ENCODE peak calls at places on chromosomes 11 and 22, in five cellular contexts. X, C, J, U and W are unnamed samples.
A peak's percentile ranks its signal among the peaks of the same experiment; 100 is the strongest.

GRCh38 chr11:100680070-100680469 is 7.0 kb upstream of the ARHGAP42 start:
- DNase-seq in X (no peak), C (no peak), J (no peak), U (no peak), W (no peak)

GRCh38 chr11:19735512-19735911 is 22.9 kb downstream of the NAV2 start:
- DNase-seq in X (no peak), C (no peak), J (no peak), U (peak; percentile 61), W (no peak)

GRCh38 chr22:23837911-23838685 is 708 bp downstream of the DERL3 start:
- DNase-seq in X (no peak), C (no peak), J (no peak), U (no peak), W (no peak)

GRCh38 chr22:40498454-40499186 is 128.2 kb downstream of the SGSM3 start:
- DNase-seq in X (no peak), C (no peak), J (no peak), U (peak; percentile 100), W (no peak)

GRCh38 chr11:66333896-66334604 is 2.2 kb downstream of the RIN1 start:
- DNase-seq in X (no peak), C (no peak), J (no peak), U (no peak), W (no peak)

GRCh38 chr11:130102457-130103249 is 33.0 kb downstream of the APLP2 start:
- DNase-seq in X (no peak), C (no peak), J (no peak), U (no peak), W (no peak)

GRCh38 chr22:35510481-35510934 is 30.1 kb upstream of the RASD2 start:
- DNase-seq in X (no peak), C (no peak), J (no peak), U (peak; percentile 30), W (no peak)

GRCh38 chr11:70502677-70503076 is 104.3 kb downstream of the CTTN start:
- DNase-seq in X (no peak), C (no peak), J (no peak), U (no peak), W (no peak)

GRCh38 chr11:47768090-47768620 is 1.0 kb upstream of the FNBP4 start:
- DNase-seq in X (no peak), C (peak; percentile 54), J (no peak), U (peak; percentile 68), W (no peak)

GRCh38 chr11:21564813-21565212 is 628.1 kb upstream of the ANO5 start:
- DNase-seq in X (no peak), C (no peak), J (no peak), U (peak; percentile 1), W (no peak)

GRCh38 chr22:50626314-50626855 is 1.6 kb downstream of the ARSA start:
- DNase-seq in X (no peak), C (no peak), J (no peak), U (no peak), W (no peak)

GRCh38 chr11:128399186-128399585 is 188.2 kb downstream of the ETS1 start:
- DNase-seq in X (no peak), C (no peak), J (no peak), U (peak; percentile 62), W (no peak)

GRCh38 chr11:6607190-6607635 is 3.6 kb downstream of the ILK start:
- DNase-seq in X (no peak), C (no peak), J (no peak), U (peak; percentile 65), W (peak; percentile 18)

GRCh38 chr11:71145988-71146824 is 106.2 kb downstream of the SHANK2 start:
- DNase-seq in X (no peak), C (no peak), J (no peak), U (no peak), W (no peak)

GRCh38 chr11:128905345-128906184 is 14.4 kb downstream of the KCNJ5 start:
- DNase-seq in X (peak; percentile 3), C (peak; percentile 49), J (peak; percentile 26), U (peak; percentile 56), W (peak; percentile 43)

GRCh38 chr22:29031236-29031982 is 30.2 kb downstream of the C22orf31 start:
- DNase-seq in X (no peak), C (no peak), J (no peak), U (peak; percentile 99), W (no peak)

GRCh38 chr11:47333886-47334443 is 18.5 kb downstream of the MYBPC3 start:
- DNase-seq in X (no peak), C (no peak), J (no peak), U (no peak), W (peak; percentile 18)

GRCh38 chr22:36226189-36226588 is 13.1 kb downstream of the APOL2 start:
- DNase-seq in X (no peak), C (no peak), J (no peak), U (no peak), W (no peak)

GRCh38 chr11:14021738-14022137 is 59.2 kb downstream of the SPON1 start:
- DNase-seq in X (no peak), C (no peak), J (no peak), U (no peak), W (no peak)

GRCh38 chr11:116579857-116580727 is 192.7 kb downstream of the BUD13 start:
- DNase-seq in X (no peak), C (no peak), J (no peak), U (no peak), W (no peak)

GRCh38 chr11:95569207-95569606 is 220.4 kb downstream of the FAM76B start:
- DNase-seq in X (no peak), C (no peak), J (no peak), U (no peak), W (no peak)

GRCh38 chr11:72405009-72405408 is 29.3 kb downstream of the CLPB start:
- DNase-seq in X (no peak), C (no peak), J (no peak), U (no peak), W (no peak)

GRCh38 chr11:122809861-122810260 is 28.4 kb upstream of the CRTAM start:
- DNase-seq in X (no peak), C (no peak), J (no peak), U (peak; percentile 50), W (no peak)

GRCh38 chr11:47254381-47254780 is 3.4 kb upstream of the NR1H3 start:
- DNase-seq in X (no peak), C (no peak), J (no peak), U (no peak), W (no peak)

DNA sequence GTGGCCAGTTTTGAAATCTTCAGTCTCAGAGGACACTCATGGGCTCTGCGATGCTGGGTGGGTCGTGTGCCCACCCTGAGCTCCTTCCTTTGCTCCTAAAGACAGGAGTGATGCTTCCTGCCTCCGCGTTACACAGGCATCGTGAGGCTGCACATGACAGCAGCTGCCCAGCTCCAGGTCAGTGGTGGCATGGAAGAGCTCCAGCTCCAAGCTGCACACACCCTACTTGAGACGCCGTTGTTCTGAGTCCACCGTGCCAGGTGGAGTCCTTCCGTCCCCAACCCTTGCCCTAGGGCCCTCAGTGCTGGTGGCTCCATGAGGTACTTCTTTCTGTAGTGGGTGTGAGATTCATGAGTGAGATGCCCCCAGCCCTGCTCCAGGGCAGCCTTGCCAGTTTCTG is 794.1 kb downstream of the BRD1 start:
- DNase-seq in X (no peak), C (no peak), J (no peak), U (no peak), W (no peak)
- H3K9me3 ChIP-seq in X (no peaks in the 10 kb centered on the region), C (no peaks in the 10 kb centered on the region), J (no peaks in the 10 kb centered on the region), U (no peaks in the 10 kb centered on the region), W (no peaks in the 10 kb centered on the region)

DNA sequence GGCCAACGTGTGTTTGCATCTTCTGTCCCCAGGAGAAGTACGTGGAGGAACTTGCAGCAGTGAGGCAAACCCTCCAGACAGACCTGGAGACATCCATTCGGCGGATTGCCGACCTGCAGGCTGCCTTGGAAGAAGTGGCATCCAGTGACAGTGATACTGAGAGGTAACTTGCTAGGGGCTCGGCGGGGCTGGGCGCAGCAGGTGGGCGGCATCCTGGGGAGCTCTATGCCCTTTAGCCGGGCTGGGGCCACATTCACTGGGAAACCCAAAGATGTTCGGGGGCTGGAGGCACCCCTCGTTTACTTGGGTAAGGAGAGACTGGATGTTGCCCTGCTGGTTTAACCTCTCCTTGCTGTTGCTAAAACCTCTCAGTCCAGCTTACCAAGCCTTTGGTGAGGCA is 176.9 kb upstream of the SEZ6L start:
- DNase-seq in X (no peak), C (no peak), J (no peak), U (no peak), W (no peak)
- H3K9me3 ChIP-seq in X (no peaks in the 10 kb centered on the region), C (no peaks in the 10 kb centered on the region), J (no peaks in the 10 kb centered on the region), U (no peaks in the 10 kb centered on the region), W (no peaks in the 10 kb centered on the region)

GRCh38 chr11:10396771-10397170 is 58.3 kb upstream of the AMPD3 start:
- DNase-seq in X (no peak), C (no peak), J (no peak), U (no peak), W (no peak)
- H3K9me3 ChIP-seq in X (no peaks in the 10 kb centered on the region), C (no peaks in the 10 kb centered on the region), J (no peaks in the 10 kb centered on the region), U (no peaks in the 10 kb centered on the region), W (no peaks in the 10 kb centered on the region)

GRCh38 chr11:12390687-12391110 is 13.3 kb downstream of the PARVA start:
- DNase-seq in X (no peak), C (no peak), J (no peak), U (peak; percentile 58), W (no peak)
- H3K9me3 ChIP-seq in X (no peaks in the 10 kb centered on the region), C (no peaks in the 10 kb centered on the region), J (no peaks in the 10 kb centered on the region), U (no peaks in the 10 kb centered on the region), W (no peaks in the 10 kb centered on the region)

GRCh38 chr11:99494065-99494464 is 473.3 kb downstream of the CNTN5 start:
- DNase-seq in X (no peak), C (no peak), J (no peak), U (no peak), W (no peak)

DNA sequence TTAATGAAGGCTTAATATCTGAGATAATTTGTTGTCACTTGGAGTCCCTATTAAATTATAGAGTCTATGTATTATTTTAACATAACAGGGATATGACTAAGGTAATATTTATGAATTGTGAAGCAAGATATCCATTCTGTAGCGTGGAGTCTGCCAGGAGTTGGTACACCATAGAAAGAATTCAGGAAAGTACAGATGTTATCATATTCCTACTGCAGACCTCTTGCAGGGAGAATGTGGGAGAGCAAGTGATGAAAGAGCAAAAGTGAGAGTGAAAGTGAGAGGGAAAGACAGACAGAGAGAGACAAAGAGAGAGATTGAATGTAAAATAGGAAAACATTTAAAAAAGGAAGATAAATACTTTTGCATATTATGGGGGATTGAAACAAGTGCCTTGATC is 468.8 kb downstream of the CNTN5 start:
- DNase-seq in X (no peak), C (no peak), J (no peak), U (no peak), W (no peak)
- H3K9me3 ChIP-seq in X (no peaks in the 10 kb centered on the region), C (no peaks in the 10 kb centered on the region), J (no peaks in the 10 kb centered on the region), U (no peaks in the 10 kb centered on the region), W (no peaks in the 10 kb centered on the region)